ENCODE peak calls at places on chromosomes 1 and 21, in four cellular contexts. R is BE2C, J is epithelial cell of esophagus, L is hippocampal formation. X is an unnamed sample.

GRCh38 chr1:168379110-168379860 is 98.6 kb downstream of the TBX19 start:
- DNase-seq in R (no peak), J (peak), L (no peak), X (no peak)

GRCh38 chr1:46422261-46422871 is 28.2 kb downstream of the FAAH start:
- DNase-seq in R (no peak), J (no peak), L (no peak), X (no peak)

GRCh38 chr1:104264506-104264905 is 514.8 kb downstream of the AMY1C start:
- DNase-seq in R (no peak), J (no peak), L (no peak), X (no peak)

GRCh38 chr1:219120625-219121544 is 52.8 kb upstream of the LYPLAL1 start:
- DNase-seq in R (peak), J (peak), L (no peak), X (no peak)

GRCh38 chr1:237556911-237557310 is 333.8 kb downstream of the ZP4 start:
- DNase-seq in R (no peak), J (no peak), L (no peak), X (no peak)

GRCh38 chr1:185650602-185651230 is 83.5 kb upstream of the HMCN1 start:
- DNase-seq in R (no peak), J (peak), L (no peak), X (no peak)

GRCh38 chr1:11691302-11691914 is at the start of gene DRAXIN:
- DNase-seq in R (peak), J (no peak), L (no peak), X (no peak)

GRCh38 chr1:62012821-62013220 is 181.8 kb upstream of the L1TD1 start:
- DNase-seq in R (no peak), J (no peak), L (no peak), X (no peak)

GRCh38 chr1:109300650-109301151 is 6.1 kb downstream of the MYBPHL start:
- DNase-seq in R (no peak), J (no peak), L (no peak), X (no peak)

GRCh38 chr1:117142200-117142599 is 20.7 kb upstream of the TRIM45 start:
- DNase-seq in R (no peak), J (no peak), L (no peak), X (no peak)

GRCh38 chr1:92872719-92873118 is 40.9 kb downstream of the RPL5 start:
- DNase-seq in R (peak), J (no peak), L (no peak), X (peak)

GRCh38 chr1:194295690-194296089 is 1109.3 kb upstream of the B3GALT2 start:
- DNase-seq in R (peak), J (peak), L (no peak), X (no peak)

GRCh38 chr1:178938959-178939317 is 68.1 kb upstream of the ANGPTL1 start:
- DNase-seq in R (no peak), J (no peak), L (no peak), X (no peak)

GRCh38 chr1:177069489-177069888 is 95.0 kb downstream of the ASTN1 start:
- DNase-seq in R (no peak), J (no peak), L (no peak), X (no peak)

GRCh38 chr1:23722652-23723051 is 20.6 kb upstream of the ELOA start:
- DNase-seq in R (no peak), J (no peak), L (no peak), X (no peak)

GRCh38 chr1:2840036-2840809 is 38.7 kb upstream of the TTC34 start:
- DNase-seq in R (no peak), J (no peak), L (no peak), X (no peak)

GRCh38 chr1:228459091-228459993 is 27.8 kb upstream of the RNF187 start:
- DNase-seq in R (peak), J (peak), L (no peak), X (peak)

GRCh38 chr21:34870246-34870645 is 178.9 kb downstream of the RUNX1 start:
- DNase-seq in R (no peak), J (no peak), L (no peak), X (no peak)

GRCh38 chr1:19405761-19406481 is 79.4 kb downstream of the CAPZB start:
- DNase-seq in R (peak), J (no peak), L (no peak), X (peak)

GRCh38 chr1:183244466-183244865 is 58.4 kb downstream of the LAMC2 start:
- DNase-seq in R (no peak), J (no peak), L (no peak), X (no peak)

GRCh38 chr1:64892576-64893573 is 73.5 kb downstream of the JAK1 start:
- DNase-seq in R (no peak), J (no peak), L (no peak), X (no peak)

GRCh38 chr21:39911286-39911685 is 44.0 kb downstream of the PCP4 start:
- DNase-seq in R (no peak), J (no peak), L (no peak), X (no peak)

GRCh38 chr1:225825078-225825477 is 15.2 kb downstream of the EPHX1 start:
- DNase-seq in R (no peak), J (no peak), L (no peak), X (no peak)

GRCh38 chr1:50265790-50266314 is 157.1 kb downstream of the ELAVL4 start:
- DNase-seq in R (peak), J (peak), L (no peak), X (no peak)

GRCh38 chr1:31318146-31318545 is 21.3 kb downstream of the ZCCHC17 start:
- DNase-seq in R (no peak), J (no peak), L (no peak), X (no peak)

GRCh38 chr1:229058716-229059115 is 212.2 kb upstream of the RAB4A start:
- DNase-seq in R (peak), J (no peak), L (no peak), X (no peak)

GRCh38 chr21:36959020-36959835 is 7.2 kb downstream of the HLCS start:
- DNase-seq in R (no peak), J (no peak), L (no peak), X (no peak)

GRCh38 chr1:51936531-51936930 is 54.0 kb downstream of the RAB3B start:
- DNase-seq in R (no peak), J (peak), L (no peak), X (no peak)

GRCh38 chr1:59092126-59092525 is 204.8 kb upstream of the FGGY start:
- DNase-seq in R (no peak), J (peak), L (no peak), X (no peak)

GRCh38 chr1:27624467-27625233 is 10.3 kb downstream of the FGR start:
- DNase-seq in R (no peak), J (no peak), L (no peak), X (no peak)

GRCh38 chr1:85202092-85202863 is 1.5 kb upstream of the SYDE2 start:
- DNase-seq in R (no peak), J (peak), L (no peak), X (no peak)

X was measured in nucleus accumbens.